ENCODE peak calls at places on chromosomes 3 and 15, in four cellular contexts. One of them, this sample, is unnamed.

GRCh38 chr15:60634815-60635214 is 155.9 kb upstream of the ICE2 start:
- DNase-seq in WTC11: no peak
- DNase-seq in foreskin fibroblast: peak
- DNase-seq in H1: no peak
- DNase-seq in this sample: no peak

GRCh38 chr3:8986741-8987672 is 23.7 kb upstream of the RAD18 start:
- DNase-seq in WTC11: no peak
- DNase-seq in foreskin fibroblast: no peak
- DNase-seq in H1: no peak
- DNase-seq in this sample: no peak

GRCh38 chr15:64667736-64668161 is 107.6 kb downstream of the RBPMS2 start:
- DNase-seq in H1: no peak
- DNase-seq in WTC11: no peak
- DNase-seq in foreskin fibroblast: no peak
- DNase-seq in this sample: no peak

GRCh38 chr3:196275126-196275525 is 12.4 kb downstream of the PCYT1A start:
- DNase-seq in H1: no peak
- DNase-seq in WTC11: no peak
- DNase-seq in foreskin fibroblast: no peak
- DNase-seq in this sample: no peak

GRCh38 chr3:150240891-150241290 is 167.2 kb upstream of the TSC22D2 start:
- DNase-seq in foreskin fibroblast: no peak
- DNase-seq in H1: no peak
- DNase-seq in WTC11: no peak
- DNase-seq in this sample: no peak

GRCh38 chr15:101463265-101463664 is 26.2 kb downstream of the PCSK6 start:
- DNase-seq in foreskin fibroblast: no peak
- DNase-seq in WTC11: no peak
- DNase-seq in H1: no peak
- DNase-seq in this sample: no peak

GRCh38 chr3:55242921-55243320 is 244.2 kb downstream of the WNT5A start:
- DNase-seq in WTC11: no peak
- DNase-seq in H1: peak
- DNase-seq in foreskin fibroblast: no peak
- DNase-seq in this sample: no peak

GRCh38 chr3:185402561-185402960 is 39.6 kb downstream of the MAP3K13 start:
- DNase-seq in H1: no peak
- DNase-seq in foreskin fibroblast: peak
- DNase-seq in WTC11: no peak
- DNase-seq in this sample: peak

GRCh38 chr15:90981681-90982080 is 12.7 kb downstream of the PRC1 start:
- DNase-seq in foreskin fibroblast: no peak
- DNase-seq in H1: no peak
- DNase-seq in WTC11: no peak
- DNase-seq in this sample: no peak

GRCh38 chr15:51908312-51908711 is 63.3 kb downstream of the LEO1 start:
- DNase-seq in WTC11: no peak
- DNase-seq in foreskin fibroblast: no peak
- DNase-seq in H1: no peak
- DNase-seq in this sample: peak

GRCh38 chr15:81360491-81360890 is 13.5 kb downstream of the TMC3 start:
- DNase-seq in WTC11: no peak
- DNase-seq in H1: no peak
- DNase-seq in foreskin fibroblast: no peak
- DNase-seq in this sample: no peak

GRCh38 chr3:141287326-141287725 is 55.7 kb downstream of the PXYLP1 start:
- DNase-seq in WTC11: no peak
- DNase-seq in foreskin fibroblast: no peak
- DNase-seq in H1: no peak
- DNase-seq in this sample: no peak

GRCh38 chr3:37630441-37630840 is 231.2 kb upstream of the CTDSPL start:
- DNase-seq in foreskin fibroblast: no peak
- DNase-seq in H1: no peak
- DNase-seq in WTC11: no peak
- DNase-seq in this sample: no peak

GRCh38 chr3:147408180-147409105 is 722 bp upstream of the ZIC1 start:
- DNase-seq in H1: no peak
- DNase-seq in foreskin fibroblast: no peak
- DNase-seq in WTC11: peak
- DNase-seq in this sample: no peak

GRCh38 chr3:66423791-66424190 is 77.0 kb downstream of the LRIG1 start:
- DNase-seq in H1: no peak
- DNase-seq in foreskin fibroblast: peak
- DNase-seq in WTC11: no peak
- DNase-seq in this sample: peak

GRCh38 chr3:98556164-98557130 is 24.7 kb downstream of the GPR15 start:
- DNase-seq in foreskin fibroblast: no peak
- DNase-seq in H1: no peak
- DNase-seq in WTC11: no peak
- DNase-seq in this sample: peak

GRCh38 chr15:39133201-39133600 is 447.7 kb upstream of the THBS1 start:
- DNase-seq in WTC11: no peak
- DNase-seq in H1: no peak
- DNase-seq in foreskin fibroblast: peak
- DNase-seq in this sample: peak

GRCh38 chr15:42063122-42063848 is 31.1 kb downstream of the PLA2G4D start:
- DNase-seq in H1: no peak
- DNase-seq in WTC11: no peak
- DNase-seq in foreskin fibroblast: no peak
- DNase-seq in this sample: no peak

GRCh38 chr15:79121571-79121970 is 31.0 kb upstream of the RASGRF1 start:
- DNase-seq in H1: no peak
- DNase-seq in WTC11: no peak
- DNase-seq in foreskin fibroblast: no peak
- DNase-seq in this sample: no peak

GRCh38 chr3:114527036-114527644 is 233.3 kb downstream of the TIGIT start:
- DNase-seq in WTC11: peak
- DNase-seq in H1: no peak
- DNase-seq in foreskin fibroblast: no peak
- DNase-seq in this sample: peak

GRCh38 chr3:112074006-112074405 is 12.2 kb upstream of the C3orf52 start:
- DNase-seq in foreskin fibroblast: no peak
- DNase-seq in WTC11: no peak
- DNase-seq in H1: no peak
- DNase-seq in this sample: peak

GRCh38 chr3:136350132-136350531 is 100.0 kb downstream of the PCCB start:
- DNase-seq in foreskin fibroblast: peak
- DNase-seq in H1: no peak
- DNase-seq in WTC11: no peak
- DNase-seq in this sample: peak

GRCh38 chr3:89560546-89560945 is 453.1 kb downstream of the EPHA3 start:
- DNase-seq in foreskin fibroblast: no peak
- DNase-seq in WTC11: no peak
- DNase-seq in H1: no peak
- DNase-seq in this sample: peak

GRCh38 chr3:62622553-62623174 is 249.3 kb upstream of the FEZF2 start:
- DNase-seq in foreskin fibroblast: peak
- DNase-seq in H1: no peak
- DNase-seq in WTC11: no peak
- DNase-seq in this sample: peak

GRCh38 chr3:11273945-11274344 is 1.7 kb downstream of the ATG7 start:
- DNase-seq in WTC11: no peak
- DNase-seq in H1: no peak
- DNase-seq in foreskin fibroblast: no peak
- DNase-seq in this sample: no peak

GRCh38 chr3:111735271-111735758 is 123.8 kb upstream of the PHLDB2 start:
- DNase-seq in WTC11: no peak
- DNase-seq in foreskin fibroblast: peak
- DNase-seq in H1: no peak
- DNase-seq in this sample: peak

GRCh38 chr15:62888628-62889027 is 153.9 kb upstream of the TPM1 start:
- DNase-seq in foreskin fibroblast: no peak
- DNase-seq in H1: no peak
- DNase-seq in WTC11: no peak
- DNase-seq in this sample: no peak

GRCh38 chr3:62145086-62145757 is 228.1 kb downstream of the FEZF2 start:
- DNase-seq in H1: no peak
- DNase-seq in foreskin fibroblast: no peak
- DNase-seq in WTC11: no peak
- DNase-seq in this sample: no peak

GRCh38 chr15:79680721-79681120 is 216.1 kb downstream of the MTHFS start:
- DNase-seq in foreskin fibroblast: peak
- DNase-seq in H1: peak
- DNase-seq in WTC11: no peak
- DNase-seq in this sample: peak

GRCh38 chr3:121883507-121883906 is 10.7 kb upstream of the SLC15A2 start:
- DNase-seq in foreskin fibroblast: no peak
- DNase-seq in WTC11: no peak
- DNase-seq in H1: no peak
- DNase-seq in this sample: peak

GRCh38 chr3:13152826-13153710 is 79.8 kb upstream of the IQSEC1 start:
- DNase-seq in WTC11: no peak
- DNase-seq in foreskin fibroblast: no peak
- DNase-seq in H1: no peak
- DNase-seq in this sample: no peak
- TF ChIP-seq CTCF in WTC11: no peak
- TF ChIP-seq CTCF in foreskin fibroblast: no peak
- TF ChIP-seq CTCF in H1: no peak
- TF ChIP-seq CTCF in this sample: no peak

DNA sequence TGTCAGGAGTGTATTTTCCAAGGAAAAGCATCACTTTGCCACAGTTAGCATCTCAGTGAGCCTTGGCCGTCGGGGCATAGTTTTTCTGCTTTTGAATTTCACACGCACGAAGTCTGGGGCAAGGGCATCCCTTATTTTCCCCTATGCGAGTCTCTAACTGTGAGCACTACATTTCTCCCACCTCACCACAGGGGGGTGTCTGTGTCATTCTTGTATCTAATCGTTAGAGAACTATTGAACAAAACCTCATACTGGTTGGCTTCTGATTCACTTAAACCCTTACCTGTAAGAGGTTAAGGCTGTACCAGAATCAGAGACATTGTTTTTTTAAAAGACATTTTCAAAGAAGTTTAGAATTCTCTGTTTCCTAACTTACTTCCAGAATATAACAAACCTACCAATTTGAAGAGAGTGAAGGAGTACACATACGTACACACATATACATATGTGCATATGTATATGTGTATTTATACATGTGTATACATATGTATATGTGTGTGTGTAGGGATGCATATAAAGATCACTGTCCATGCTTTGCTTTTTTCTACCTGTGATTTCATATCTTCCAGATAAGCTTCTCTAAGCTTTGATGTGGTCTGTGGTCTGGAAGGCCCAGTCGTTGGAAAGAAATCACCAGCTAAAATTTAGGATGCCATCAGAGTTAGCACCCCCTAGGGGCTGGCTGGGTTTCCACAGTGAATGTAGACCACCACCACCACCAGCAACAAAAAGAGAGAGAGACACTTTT is 49.4 kb downstream of the MYZAP start:
- DNase-seq in foreskin fibroblast: peak
- DNase-seq in WTC11: peak
- DNase-seq in H1: no peak
- DNase-seq in this sample: peak
- TF ChIP-seq CTCF in foreskin fibroblast: peak
- TF ChIP-seq CTCF in WTC11: no peak
- TF ChIP-seq CTCF in H1: peak
- TF ChIP-seq CTCF in this sample: peak

GRCh38 chr3:32334675-32335074 is 57.0 kb upstream of the CMTM7 start:
- DNase-seq in WTC11: peak
- DNase-seq in H1: no peak
- DNase-seq in foreskin fibroblast: no peak
- DNase-seq in this sample: no peak
- TF ChIP-seq CTCF in WTC11: peak
- TF ChIP-seq CTCF in H1: peak
- TF ChIP-seq CTCF in foreskin fibroblast: no peak
- TF ChIP-seq CTCF in this sample: peak

GRCh38 chr3:10263549-10264363 is 15.5 kb downstream of the TATDN2 start:
- DNase-seq in H1: no peak
- DNase-seq in foreskin fibroblast: peak
- DNase-seq in WTC11: peak
- DNase-seq in this sample: peak
- TF ChIP-seq CTCF in H1: peak
- TF ChIP-seq CTCF in foreskin fibroblast: peak
- TF ChIP-seq CTCF in WTC11: peak
- TF ChIP-seq CTCF in this sample: peak

GRCh38 chr3:50890688-50891344 is 216.1 kb downstream of the DOCK3 start:
- DNase-seq in foreskin fibroblast: no peak
- DNase-seq in WTC11: no peak
- DNase-seq in H1: no peak
- DNase-seq in this sample: no peak

GRCh38 chr3:50885070-50885469 is 210.3 kb downstream of the DOCK3 start:
- DNase-seq in WTC11: no peak
- DNase-seq in H1: no peak
- DNase-seq in foreskin fibroblast: no peak
- DNase-seq in this sample: no peak

DNA sequence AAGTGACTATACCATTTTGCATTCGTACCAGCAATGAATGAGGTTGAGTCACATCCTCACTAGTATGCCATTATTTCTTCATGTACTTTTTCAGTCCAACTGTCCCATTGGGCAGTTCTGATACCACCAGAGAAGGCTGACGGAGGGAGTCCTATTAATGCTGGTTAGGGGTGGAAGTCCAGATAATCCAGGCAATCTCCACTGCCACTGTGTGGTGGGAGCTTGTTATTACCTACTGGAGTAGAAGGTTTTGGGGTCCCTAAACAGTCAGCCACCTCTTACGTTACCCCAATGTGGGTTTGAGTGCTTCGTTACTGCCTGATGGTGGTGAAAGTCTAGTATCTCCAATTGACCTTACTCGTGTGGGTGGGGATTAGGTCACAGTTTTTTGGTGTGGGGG is 210.8 kb downstream of the DOCK3 start:
- DNase-seq in H1: no peak
- DNase-seq in foreskin fibroblast: no peak
- DNase-seq in WTC11: peak
- DNase-seq in this sample: no peak
- TF ChIP-seq CTCF in H1: peak
- TF ChIP-seq CTCF in foreskin fibroblast: no peak
- TF ChIP-seq CTCF in WTC11: peak
- TF ChIP-seq CTCF in this sample: no peak

GRCh38 chr3:68206524-68207117 is 552.2 kb upstream of the SUCLG2 start:
- DNase-seq in WTC11: no peak
- DNase-seq in H1: no peak
- DNase-seq in foreskin fibroblast: no peak
- DNase-seq in this sample: no peak
- TF ChIP-seq CTCF in WTC11: no peak
- TF ChIP-seq CTCF in H1: no peak
- TF ChIP-seq CTCF in foreskin fibroblast: no peak
- TF ChIP-seq CTCF in this sample: no peak

This sample was measured in fibroblast of lung.